ENCODE peak calls at places on chromosomes 11 and 22, in ten cellular contexts. E is K562, U is A549, W is H1, H is lung, T is sigmoid colon, S is heart right ventricle, X is pancreas, G is neural progenitor cell, M is lower lobe of right lung. C is an unnamed sample. For H3K4me1 and H3K9me3, the result is how much of the 10 kb centered on the place peaks cover.

GRCh38 chr11:133506023-133506422 is 26.3 kb downstream of the OPCML start:
- DNase-seq in E (no peak), U (no peak), W (no peak), H (no peak), T (no peak), S (no peak), X (no peak), G (peak), M (no peak), C (no peak)

GRCh38 chr11:7575841-7576451 is 62.1 kb downstream of the PPFIBP2 start:
- DNase-seq in E (no peak), U (peak), W (no peak), H (peak), T (no peak), S (no peak), X (no peak), G (no peak), M (no peak), C (no peak)

GRCh38 chr11:119030329-119031047 is at the start of gene SLC37A4:
- DNase-seq in E (peak), U (peak), W (peak), H (peak), T (peak), S (peak), X (peak), G (peak), M (peak), C (peak)

GRCh38 chr11:131043251-131043650 is 127.0 kb upstream of the SNX19 start:
- DNase-seq in E (no peak), U (no peak), W (no peak), H (no peak), T (no peak), S (no peak), X (no peak), G (no peak), M (no peak), C (no peak)

GRCh38 chr22:17846326-17846992 is 72.2 kb upstream of the BID start:
- DNase-seq in E (no peak), U (no peak), W (no peak), H (no peak), T (peak), S (no peak), X (no peak), G (no peak), M (no peak), C (no peak)

GRCh38 chr11:324131-324530 is 3.5 kb upstream of the IFITM3 start:
- DNase-seq in E (no peak), U (no peak), W (peak), H (no peak), T (peak), S (no peak), X (no peak), G (no peak), M (no peak), C (no peak)

GRCh38 chr11:62602141-62603071 is 741 bp upstream of the MTA2 start:
- DNase-seq in E (peak), U (peak), W (peak), H (peak), T (peak), S (peak), X (peak), G (peak), M (peak), C (peak)

GRCh38 chr11:126408496-126408895 is 53.0 kb downstream of the ST3GAL4 start:
- DNase-seq in E (no peak), U (no peak), W (no peak), H (no peak), T (no peak), S (no peak), X (no peak), G (no peak), M (no peak), C (no peak)

GRCh38 chr11:118156531-118157185 is 4.0 kb upstream of the SCN4B start:
- DNase-seq in E (peak), U (no peak), W (no peak), H (no peak), T (no peak), S (no peak), X (no peak), G (peak), M (no peak), C (no peak)

GRCh38 chr22:20582171-20582511 is 74.7 kb downstream of the MED15 start:
- DNase-seq in E (no peak), U (no peak), W (peak), H (no peak), T (no peak), S (no peak), X (no peak), G (no peak), M (peak), C (no peak)

GRCh38 chr11:24233041-24233440 is 263.8 kb upstream of the LUZP2 start:
- DNase-seq in E (no peak), U (no peak), W (no peak), H (no peak), T (no peak), S (no peak), X (no peak), G (no peak), M (no peak), C (no peak)

GRCh38 chr11:17915500-17916143 is 97.2 kb downstream of the SERGEF start:
- DNase-seq in E (no peak), U (no peak), W (no peak), H (no peak), T (no peak), S (no peak), X (no peak), G (no peak), M (no peak), C (no peak)

GRCh38 chr22:38924197-38924952 is 33.0 kb upstream of the APOBEC3A start:
- DNase-seq in E (no peak), U (peak), W (no peak), H (peak), T (peak), S (peak), X (peak), G (no peak), M (peak), C (peak)

DNA sequence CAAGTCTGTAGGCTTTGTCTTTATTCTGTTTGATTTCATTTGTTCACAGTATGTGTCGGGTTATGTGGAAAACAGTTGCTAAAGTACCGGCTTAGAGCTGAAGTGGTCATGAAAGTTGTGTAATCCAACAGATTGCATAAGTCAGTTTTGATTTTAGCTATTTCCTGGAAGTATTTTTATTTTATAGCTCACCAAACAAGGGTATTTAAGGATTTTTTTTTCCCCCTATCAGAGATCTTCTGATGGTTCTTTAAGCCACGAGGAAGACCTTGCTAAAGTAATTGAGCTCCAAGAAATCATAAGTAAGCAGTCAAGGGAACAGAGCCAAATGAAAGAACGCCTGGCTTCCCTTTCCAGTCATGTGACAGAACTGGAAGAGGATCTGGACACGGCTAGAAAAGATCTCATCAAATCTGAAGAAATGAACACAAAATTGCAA is 55.9 kb downstream of the PPFIA1 start:
- DNase-seq in E (no peak), U (no peak), W (no peak), H (no peak), T (peak), S (peak), X (no peak), G (no peak), M (no peak), C (no peak)
- H3K4me1 ChIP-seq in E (under half), U (under half), W (under half), H (under half), T (under half), S (under half), X (under half), G (under half), M (under half), C (under half)

DNA sequence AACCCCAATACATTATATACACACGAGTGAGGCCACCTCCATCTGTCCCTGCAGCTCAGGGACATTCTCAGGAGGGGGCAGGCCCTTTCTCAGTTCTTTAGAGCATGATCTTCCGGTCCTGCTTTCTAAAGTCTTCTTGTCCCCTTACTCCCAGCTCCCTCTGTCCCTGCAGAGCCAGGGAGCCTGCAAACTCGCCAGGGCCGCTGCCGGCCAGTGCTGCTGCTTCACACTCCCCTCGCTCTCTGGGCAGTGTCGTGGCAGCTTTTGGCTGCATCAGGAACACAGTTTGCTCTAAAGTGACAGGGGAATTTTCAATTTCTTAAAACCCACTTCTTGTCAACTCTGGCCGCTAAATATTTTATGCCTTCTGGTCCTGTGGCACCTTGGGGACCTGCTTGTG is 130.1 kb upstream of the NARS2 start:
- DNase-seq in E (no peak), U (no peak), W (no peak), H (no peak), T (no peak), S (no peak), X (no peak), G (no peak), M (no peak), C (no peak)
- H3K9me3 ChIP-seq in E (under half), U (under half), W (under half), H (under half), T (under half), S (under half), X (under half), G (under half), M (under half), C (under half)

DNA sequence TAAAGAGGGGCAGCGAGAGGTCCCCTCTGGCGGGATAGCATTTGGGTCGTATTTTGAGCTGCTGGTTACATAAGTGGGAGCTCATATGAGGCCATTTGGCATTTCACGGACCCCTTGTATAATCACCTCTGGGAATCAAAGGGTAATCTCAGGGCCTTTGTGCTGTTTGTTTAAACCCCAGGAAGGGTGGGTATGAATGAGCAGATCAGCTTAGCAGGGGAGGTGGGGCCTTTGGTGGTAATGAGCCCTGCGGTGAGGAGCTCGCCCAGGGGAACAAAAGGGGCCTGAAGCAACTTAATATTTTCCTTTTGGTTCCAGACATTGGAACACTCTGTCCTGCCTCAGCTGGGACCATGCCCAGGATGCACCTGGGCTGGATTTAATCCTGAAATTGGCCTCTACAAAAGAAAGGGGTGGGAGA is 10.2 kb downstream of the TSKU start:
- DNase-seq in E (no peak), U (no peak), W (no peak), H (no peak), T (peak), S (no peak), X (no peak), G (peak), M (no peak), C (peak)
- H3K4me1 ChIP-seq in E (under half), U (half or more), W (under half), H (under half), T (under half), S (under half), X (under half), G (under half), M (under half), C (under half)

GRCh38 chr11:97414801-97415200 is 1025.0 kb downstream of the JRKL start:
- DNase-seq in E (no peak), U (no peak), W (no peak), H (no peak), T (no peak), S (no peak), X (no peak), G (no peak), M (no peak), C (no peak)

DNA sequence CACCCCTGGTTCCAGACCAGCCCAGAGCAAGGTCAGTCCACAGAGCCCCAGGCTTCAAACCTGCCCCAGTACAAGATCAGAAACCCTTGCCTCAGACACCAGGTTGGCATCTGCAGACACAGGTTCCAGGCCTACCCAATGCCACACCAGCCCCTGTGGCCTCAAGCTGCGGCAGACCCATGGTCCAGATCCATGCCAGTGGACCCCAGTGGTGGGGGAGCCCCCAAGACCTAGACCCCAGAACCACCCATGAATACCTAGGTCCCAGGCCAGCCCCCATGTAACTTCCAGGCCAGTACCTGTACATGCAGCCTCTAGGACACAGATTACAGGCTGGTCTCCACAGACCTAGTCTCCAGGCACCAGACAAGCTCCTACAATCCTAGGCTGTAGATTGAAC is 1019.3 kb downstream of the JRKL start:
- DNase-seq in E (no peak), U (no peak), W (no peak), H (no peak), T (no peak), S (no peak), X (no peak), G (no peak), M (no peak), C (no peak)
- H3K9me3 ChIP-seq in E (under half), U (under half), W (under half), H (under half), T (under half), S (under half), X (under half), G (under half), M (under half), C (under half)

GRCh38 chr22:21937041-21937820 is 15.4 kb downstream of the PPM1F start:
- DNase-seq in E (no peak), U (no peak), W (no peak), H (peak), T (no peak), S (no peak), X (no peak), G (no peak), M (peak), C (peak)

GRCh38 chr22:21937821-21938070 is 14.9 kb downstream of the PPM1F start:
- DNase-seq in E (no peak), U (no peak), W (no peak), H (peak), T (no peak), S (no peak), X (no peak), G (no peak), M (no peak), C (peak)

GRCh38 chr22:21938071-21938822 is 14.4 kb downstream of the PPM1F start:
- DNase-seq in E (peak), U (peak), W (peak), H (peak), T (peak), S (peak), X (peak), G (peak), M (peak), C (peak)

GRCh38 chr22:21933899-21934298 is 18.7 kb downstream of the PPM1F start:
- DNase-seq in E (no peak), U (no peak), W (no peak), H (no peak), T (no peak), S (no peak), X (no peak), G (no peak), M (no peak), C (no peak)

DNA sequence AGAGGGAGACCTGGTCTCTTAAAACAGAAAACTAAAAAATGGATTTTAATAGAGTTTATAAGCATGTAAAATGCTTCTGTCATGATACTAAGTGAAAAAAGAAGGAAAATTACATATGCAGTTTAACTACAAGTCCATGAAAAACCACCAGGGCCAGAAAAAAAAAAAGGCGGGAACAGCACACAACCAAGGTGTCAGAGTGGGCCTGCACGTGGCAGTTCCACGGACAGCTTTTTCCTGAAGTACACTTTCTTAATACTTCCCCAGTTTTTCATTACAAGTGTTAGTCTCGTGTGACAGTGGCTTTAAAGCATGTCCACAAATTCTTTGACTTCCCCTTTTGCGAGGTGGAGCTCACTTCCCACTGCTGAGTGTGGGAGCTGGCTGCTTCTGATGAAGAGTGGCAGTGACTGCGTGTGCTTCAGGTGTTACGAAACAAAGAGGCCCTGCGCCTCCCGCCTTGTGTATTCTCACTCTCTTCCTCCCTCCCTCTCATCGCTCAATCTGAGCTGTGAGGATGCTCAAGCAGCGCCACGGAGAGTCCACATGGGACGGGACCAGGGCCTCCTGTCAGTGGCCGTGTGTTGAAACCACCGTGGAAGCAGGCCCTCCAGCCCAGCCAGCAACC is 16.4 kb downstream of the PPM1F start:
- DNase-seq in E (no peak), U (no peak), W (no peak), H (peak), T (no peak), S (no peak), X (peak), G (no peak), M (peak), C (peak)
- H3K4me1 ChIP-seq in E (half or more), U (under half), W (under half), H (under half), T (under half), S (half or more), X (under half), G (under half), M (half or more), C (under half)

C was measured in right atrium auricular region.